ENCODE peak calls at places on chromosome 9, in seven cellular contexts. I, Q, P, T, O, N and M are unnamed samples.

GRCh38 chr9:69433426-69433825 is 108.4 kb downstream of the ENTREP1 start:
- DNase-seq in I (no peak), Q (no peak), P (no peak), T (no peak), O (no peak), N (peak; percentile 53), M (no peak)

GRCh38 chr9:86938780-86939179 is 8.5 kb downstream of the GAS1 start:
- DNase-seq in I (no peak), Q (no peak), P (no peak), T (no peak), O (no peak), N (no peak), M (no peak)

GRCh38 chr9:36902063-36902735 is 131.9 kb downstream of the PAX5 start:
- DNase-seq in I (no peak), Q (no peak), P (no peak), T (no peak), O (no peak), N (no peak), M (no peak)

GRCh38 chr9:112780637-112781036 is 30.1 kb downstream of the SNX30 start:
- DNase-seq in I (no peak), Q (no peak), P (no peak), T (no peak), O (no peak), N (no peak), M (no peak)

GRCh38 chr9:93085676-93086075 is 10.3 kb upstream of the CARD19 start:
- DNase-seq in I (no peak), Q (no peak), P (no peak), T (peak; percentile 31), O (no peak), N (no peak), M (peak; percentile 19)

GRCh38 chr9:34995288-34996060 is 5.9 kb downstream of the DNAJB5 start:
- DNase-seq in I (peak; percentile 69), Q (peak; percentile 54), P (no peak), T (no peak), O (no peak), N (peak; percentile 55), M (no peak)

GRCh38 chr9:4923580-4924544 is 61.2 kb upstream of the JAK2 start:
- DNase-seq in I (no peak), Q (no peak), P (no peak), T (no peak), O (no peak), N (peak; percentile 44), M (no peak)

GRCh38 chr9:135474915-135475314 is 4.7 kb upstream of the PPP1R26 start:
- DNase-seq in I (no peak), Q (no peak), P (no peak), T (no peak), O (no peak), N (no peak), M (peak; percentile 71)

GRCh38 chr9:90872835-90873294 is 71.2 kb downstream of the SYK start:
- DNase-seq in I (no peak), Q (no peak), P (no peak), T (no peak), O (no peak), N (no peak), M (no peak)

GRCh38 chr9:78131969-78132687 is 100.5 kb upstream of the GNAQ start:
- DNase-seq in I (no peak), Q (no peak), P (no peak), T (no peak), O (no peak), N (no peak), M (no peak)

GRCh38 chr9:116274293-116274692 is 120.7 kb downstream of the PAPPA start:
- DNase-seq in I (no peak), Q (no peak), P (no peak), T (no peak), O (no peak), N (peak; percentile 89), M (no peak)

GRCh38 chr9:370081-370480 is 155.4 kb downstream of the DOCK8 start:
- DNase-seq in I (no peak), Q (no peak), P (no peak), T (no peak), O (no peak), N (no peak), M (no peak)

GRCh38 chr9:89419978-89420394 is 77.9 kb downstream of the SEMA4D start:
- DNase-seq in I (peak; percentile 12), Q (no peak), P (no peak), T (no peak), O (no peak), N (no peak), M (no peak)

GRCh38 chr9:108269421-108269820 is 586.4 kb downstream of the ACTL7B start:
- DNase-seq in I (no peak), Q (no peak), P (no peak), T (no peak), O (no peak), N (no peak), M (no peak)

GRCh38 chr9:131987232-131987631 is 92.4 kb downstream of the MED27 start:
- DNase-seq in I (no peak), Q (no peak), P (no peak), T (no peak), O (no peak), N (no peak), M (no peak)

GRCh38 chr9:89842267-89842768 is 237.5 kb downstream of the GADD45G start:
- DNase-seq in I (no peak), Q (no peak), P (no peak), T (no peak), O (no peak), N (no peak), M (peak; percentile 59)

GRCh38 chr9:24616858-24617257 is 71.2 kb upstream of the IZUMO3 start:
- DNase-seq in I (no peak), Q (no peak), P (no peak), T (no peak), O (no peak), N (no peak), M (no peak)

GRCh38 chr9:70036641-70037040 is 7.0 kb upstream of the MAMDC2 start:
- DNase-seq in I (no peak), Q (no peak), P (no peak), T (no peak), O (no peak), N (no peak), M (no peak)

GRCh38 chr9:34492051-34492450 is 30.7 kb downstream of the ENHO start:
- DNase-seq in I (no peak), Q (no peak), P (no peak), T (no peak), O (no peak), N (no peak), M (no peak)

GRCh38 chr9:18979367-18979766 is 53.6 kb downstream of the SAXO1 start:
- DNase-seq in I (no peak), Q (no peak), P (no peak), T (no peak), O (no peak), N (peak; percentile 71), M (no peak)

GRCh38 chr9:128419061-128419925 is 1.4 kb upstream of the CERCAM start:
- DNase-seq in I (no peak), Q (peak; percentile 31), P (no peak), T (no peak), O (no peak), N (peak; percentile 30), M (no peak)

GRCh38 chr9:12554636-12555035 is 138.5 kb upstream of the TYRP1 start:
- DNase-seq in I (no peak), Q (no peak), P (no peak), T (no peak), O (no peak), N (peak; percentile 1), M (no peak)

GRCh38 chr9:70578720-70579119 is 164.3 kb upstream of the KLF9 start:
- DNase-seq in I (no peak), Q (no peak), P (no peak), T (no peak), O (no peak), N (no peak), M (no peak)

GRCh38 chr9:7387844-7388243 is 411.7 kb downstream of the DMAC1 start:
- DNase-seq in I (no peak), Q (no peak), P (no peak), T (no peak), O (no peak), N (no peak), M (no peak)

GRCh38 chr9:6552738-6553121 is 92.8 kb downstream of the GLDC start:
- DNase-seq in I (no peak), Q (no peak), P (no peak), T (no peak), O (no peak), N (peak; percentile 56), M (no peak)

GRCh38 chr9:126536836-126537465 is 76.8 kb upstream of the LMX1B start:
- DNase-seq in I (no peak), Q (no peak), P (no peak), T (no peak), O (no peak), N (no peak), M (peak; percentile 27)

GRCh38 chr9:21741151-21741550 is 61.3 kb upstream of the MTAP start:
- DNase-seq in I (no peak), Q (no peak), P (no peak), T (no peak), O (no peak), N (no peak), M (no peak)

GRCh38 chr9:37301369-37302172 is 120.9 kb upstream of the GRHPR start:
- DNase-seq in I (no peak), Q (no peak), P (no peak), T (no peak), O (no peak), N (no peak), M (no peak)

GRCh38 chr9:79224672-79225433 is 346.9 kb upstream of the TLE4 start:
- DNase-seq in I (no peak), Q (no peak), P (no peak), T (no peak), O (no peak), N (peak; percentile 96), M (no peak)

GRCh38 chr9:100352727-100353505 is at the start of gene TEX10:
- DNase-seq in I (peak; percentile 94), Q (peak; percentile 91), P (peak; percentile 86), T (peak; percentile 84), O (peak; percentile 78), N (peak; percentile 81), M (peak; percentile 92)
- H3K4me1 ChIP-seq in I (peaks cover 28% of the 10 kb centered on the region), Q (peaks cover 2% of the 10 kb centered on the region), P (peaks cover 11% of the 10 kb centered on the region), T (peaks cover 3% of the 10 kb centered on the region), O (peaks cover 34% of the 10 kb centered on the region), N (no peaks in the 10 kb centered on the region), M (peaks cover 22% of the 10 kb centered on the region)

GRCh38 chr9:16619897-16620296 is 250.6 kb downstream of the BNC2 start:
- DNase-seq in I (no peak), Q (no peak), P (no peak), T (no peak), O (no peak), N (no peak), M (no peak)
- H3K4me1 ChIP-seq in I (peaks cover 28% of the 10 kb centered on the region), Q (no peaks in the 10 kb centered on the region), P (peaks cover 7% of the 10 kb centered on the region), T (no peaks in the 10 kb centered on the region), O (no peaks in the 10 kb centered on the region), N (peaks cover 16% of the 10 kb centered on the region), M (no peaks in the 10 kb centered on the region)

GRCh38 chr9:94140791-94141790 is 56.8 kb downstream of the PTPDC1 start:
- DNase-seq in I (peak; percentile 56), Q (no peak), P (no peak), T (no peak), O (no peak), N (no peak), M (no peak)
- H3K4me1 ChIP-seq in I (peaks cover 27% of the 10 kb centered on the region), Q (peaks cover 17% of the 10 kb centered on the region), P (peaks cover 27% of the 10 kb centered on the region), T (peaks cover 10% of the 10 kb centered on the region), O (no peaks in the 10 kb centered on the region), N (peaks cover 24% of the 10 kb centered on the region), M (peaks cover 47% of the 10 kb centered on the region)

DNA sequence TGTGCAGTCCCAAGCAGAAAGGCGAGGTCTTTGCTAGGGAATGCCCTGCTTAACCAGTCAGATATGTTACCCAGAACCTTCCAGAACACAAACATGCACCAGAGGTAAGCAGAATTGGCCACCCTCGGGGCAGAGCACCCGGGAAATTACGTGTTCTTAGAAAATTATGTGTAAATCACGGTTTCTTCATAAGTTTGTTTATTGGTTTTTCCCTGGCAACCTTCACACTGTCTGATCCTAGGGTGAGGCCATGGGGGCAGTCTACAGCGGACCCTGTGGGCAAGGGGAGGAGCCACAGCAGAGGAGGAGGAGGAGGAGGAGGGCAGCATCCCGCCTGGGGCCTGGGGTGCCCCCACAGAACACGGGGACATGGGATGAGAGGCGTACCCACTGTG is 31.4 kb downstream of the RXRA start:
- DNase-seq in I (no peak), Q (no peak), P (no peak), T (no peak), O (no peak), N (no peak), M (no peak)
- H3K4me1 ChIP-seq in I (peaks cover 91% of the 10 kb centered on the region), Q (peaks cover 23% of the 10 kb centered on the region), P (no peaks in the 10 kb centered on the region), T (peaks cover 40% of the 10 kb centered on the region), O (no peaks in the 10 kb centered on the region), N (peaks cover 8% of the 10 kb centered on the region), M (peaks cover 86% of the 10 kb centered on the region)